ENCODE peak calls at places on chromosomes 12 and 14, in ten cellular contexts. Q is GM13977, S is C1 segment of cervical spinal cord, D is neural progenitor cell, K is GM18507, F is endodermal cell, N is PC-9, P is H9, O is epithelial cell of esophagus, G is fibroblast of gingiva. E is an unnamed sample.

GRCh38 chr14:36646664-36647416 is 14.8 kb upstream of the PAX9 start:
- DNase-seq in P (peak), K (no peak), Q (peak), G (no peak), S (no peak), N (no peak), O (peak), D (peak), F (peak), E (peak)

GRCh38 chr12:108853426-108853825 is 4.0 kb downstream of the SSH1 start:
- DNase-seq in N (no peak), K (no peak), S (no peak), G (no peak), O (no peak), P (no peak), F (no peak), Q (no peak), D (no peak), E (no peak)

GRCh38 chr12:25328082-25328712 is 77.5 kb upstream of the KRAS start:
- DNase-seq in P (no peak), K (no peak), N (no peak), O (peak), F (no peak), G (peak), Q (no peak), S (no peak), D (no peak), E (peak)

GRCh38 chr12:51197736-51198567 is 19.9 kb downstream of the POU6F1 start:
- DNase-seq in P (no peak), G (no peak), K (no peak), S (no peak), Q (no peak), O (no peak), N (no peak), D (no peak), F (no peak), E (no peak)

GRCh38 chr12:107906719-107907118 is 132.2 kb downstream of the ASCL4 start:
- DNase-seq in Q (no peak), N (no peak), D (no peak), S (no peak), O (no peak), F (no peak), P (no peak), K (no peak), G (no peak), E (no peak)

GRCh38 chr12:26863515-26863914 is 30.5 kb upstream of the ITPR2 start:
- DNase-seq in F (no peak), Q (no peak), K (no peak), O (peak), G (no peak), D (peak), N (no peak), S (no peak), P (no peak), E (no peak)

GRCh38 chr14:99202516-99202915 is 69.5 kb downstream of the BCL11B start:
- DNase-seq in Q (no peak), N (no peak), S (no peak), O (no peak), K (no peak), D (no peak), F (no peak), G (no peak), P (no peak), E (no peak)

GRCh38 chr14:104780513-104781030 is 15.0 kb downstream of the AKT1 start:
- DNase-seq in S (no peak), N (no peak), O (no peak), P (no peak), D (no peak), F (no peak), K (no peak), G (no peak), Q (no peak), E (no peak)

GRCh38 chr14:79265366-79265765 is 945.9 kb downstream of the DIO2 start:
- DNase-seq in S (no peak), O (peak), N (no peak), P (no peak), F (no peak), D (no peak), Q (no peak), G (no peak), K (no peak), E (no peak)